ENCODE peak calls at places on chromosomes 6 and 20, in six cellular contexts. I, S, R, P, C and Y are unnamed samples.

GRCh38 chr6:21384211-21384610 is 209.3 kb upstream of the SOX4 start:
- DNase-seq in I (no peak), S (no peak), R (no peak), P (no peak), C (no peak), Y (no peak)

GRCh38 chr20:61744691-61745396 is 320.8 kb downstream of the TAF4 start:
- DNase-seq in I (peak; percentile 31), S (no peak), R (peak; percentile 57), P (no peak), C (peak; percentile 3), Y (peak; percentile 3)

GRCh38 chr6:150201285-150201684 is 58.4 kb downstream of the PPP1R14C start:
- DNase-seq in I (no peak), S (no peak), R (no peak), P (no peak), C (no peak), Y (no peak)

GRCh38 chr20:63183422-63184146 is 32.3 kb downstream of the YTHDF1 start:
- DNase-seq in I (peak; percentile 62), S (peak; percentile 26), R (no peak), P (no peak), C (peak; percentile 45), Y (peak; percentile 25)

GRCh38 chr20:25544316-25544715 is 41.0 kb downstream of the NINL start:
- DNase-seq in I (no peak), S (no peak), R (no peak), P (no peak), C (peak; percentile 26), Y (no peak)

GRCh38 chr20:63829598-63829942 is 1.5 kb downstream of the ZBTB46 start:
- DNase-seq in I (no peak), S (no peak), R (no peak), P (no peak), C (peak; percentile 42), Y (no peak)

GRCh38 chr6:91462236-91462635 is 875.4 kb upstream of the MAP3K7 start:
- DNase-seq in I (no peak), S (no peak), R (peak; percentile 48), P (no peak), C (no peak), Y (peak; percentile 12)

GRCh38 chr6:149150301-149150700 is 167.2 kb upstream of the TAB2 start:
- DNase-seq in I (no peak), S (no peak), R (no peak), P (no peak), C (no peak), Y (no peak)

GRCh38 chr6:170021579-170021978 is 269.3 kb downstream of the DLL1 start:
- DNase-seq in I (no peak), S (no peak), R (no peak), P (no peak), C (no peak), Y (no peak)

GRCh38 chr6:170020041-170020583 is 268.7 kb downstream of the ERMARD start:
- DNase-seq in I (no peak), S (no peak), R (peak; percentile 14), P (no peak), C (no peak), Y (no peak)

GRCh38 chr6:170017603-170018274 is 266.3 kb downstream of the ERMARD start:
- DNase-seq in I (no peak), S (no peak), R (no peak), P (no peak), C (no peak), Y (no peak)

GRCh38 chr6:170018422-170019258 is 267.2 kb downstream of the ERMARD start:
- DNase-seq in I (no peak), S (peak; percentile 22), R (no peak), P (no peak), C (no peak), Y (no peak)

GRCh38 chr6:170019259-170020040 is 268.0 kb downstream of the ERMARD start:
- DNase-seq in I (no peak), S (peak; percentile 27), R (no peak), P (no peak), C (peak; percentile 8), Y (no peak)
- TF ChIP-seq CTCF in I (no peak), S (no peak), R (no peak), P (no peak), C (no peak), Y (no peak)

GRCh38 chr6:168994966-168995365 is 258.7 kb downstream of the THBS2 start:
- DNase-seq in I (no peak), S (no peak), R (no peak), P (no peak), C (peak; percentile 19), Y (no peak)

GRCh38 chr6:168999392-168999791 is 254.3 kb downstream of the THBS2 start:
- DNase-seq in I (no peak), S (no peak), R (no peak), P (no peak), C (no peak), Y (no peak)

GRCh38 chr6:168996106-168996505 is 257.5 kb downstream of the THBS2 start:
- DNase-seq in I (no peak), S (peak; percentile 51), R (no peak), P (no peak), C (no peak), Y (no peak)

GRCh38 chr6:168992696-168993185 is 260.9 kb downstream of the THBS2 start:
- DNase-seq in I (no peak), S (no peak), R (no peak), P (no peak), C (no peak), Y (no peak)

DNA sequence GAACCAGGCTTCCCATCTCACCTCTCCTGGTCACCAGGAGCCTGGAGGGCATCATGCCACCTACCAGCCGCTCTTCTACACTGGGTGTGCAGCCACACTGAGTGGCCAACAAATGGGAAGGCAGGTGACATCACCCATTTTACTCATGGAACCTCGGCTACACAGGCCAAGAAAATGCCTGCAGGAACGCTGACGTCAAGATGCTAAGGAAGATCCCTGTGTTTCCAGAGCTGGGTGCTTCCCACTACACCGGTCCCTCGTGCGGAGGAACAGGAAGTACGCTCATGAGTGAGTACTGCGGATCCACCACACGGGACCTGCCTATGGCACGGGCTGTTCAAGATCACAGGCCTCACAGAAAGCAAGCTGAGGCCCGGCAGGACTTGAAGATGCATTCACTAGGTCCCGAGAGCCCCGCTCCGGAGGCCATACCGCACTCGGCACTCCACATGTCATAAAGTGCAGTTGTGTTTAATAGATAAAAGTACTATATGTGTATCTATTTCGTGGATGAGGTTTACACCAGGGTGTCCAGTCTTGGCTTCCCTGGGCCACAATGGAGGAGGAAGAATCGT is 258.0 kb downstream of the THBS2 start:
- DNase-seq in I (no peak), S (no peak), R (no peak), P (no peak), C (no peak), Y (no peak)
- H3K4me3 ChIP-seq in I (no peak overlapping the region), S (no peak overlapping the region), R (no peak overlapping the region), P (no peak overlapping the region), C (no peak overlapping the region), Y (no peak overlapping the region)

GRCh38 chr6:73732845-73733675 is 37.1 kb downstream of the CD109 start:
- DNase-seq in I (peak; percentile 51), S (no peak), R (peak; percentile 73), P (peak; percentile 50), C (peak; percentile 89), Y (peak; percentile 69)
- TF ChIP-seq CTCF in I (peak; percentile 89), S (peak; percentile 92), R (peak; percentile 93), P (peak; percentile 91), C (peak; percentile 92), Y (peak; percentile 96)

GRCh38 chr20:36542516-36543186 is 1.3 kb downstream of the MYL9 start:
- DNase-seq in I (no peak), S (no peak), R (no peak), P (no peak), C (no peak), Y (no peak)

GRCh38 chr20:36543187-36544133 is 2.1 kb downstream of the MYL9 start:
- DNase-seq in I (no peak), S (peak; percentile 84), R (peak; percentile 68), P (peak; percentile 88), C (peak; percentile 92), Y (peak; percentile 77)

GRCh38 chr20:36540551-36541211 is 638 bp upstream of the MYL9 start:
- DNase-seq in I (peak; percentile 56), S (peak; percentile 76), R (no peak), P (peak; percentile 32), C (no peak), Y (no peak)

GRCh38 chr20:36542019-36542488 is 735 bp downstream of the MYL9 start:
- DNase-seq in I (no peak), S (no peak), R (no peak), P (peak; percentile 54), C (peak; percentile 85), Y (peak; percentile 56)

DNA sequence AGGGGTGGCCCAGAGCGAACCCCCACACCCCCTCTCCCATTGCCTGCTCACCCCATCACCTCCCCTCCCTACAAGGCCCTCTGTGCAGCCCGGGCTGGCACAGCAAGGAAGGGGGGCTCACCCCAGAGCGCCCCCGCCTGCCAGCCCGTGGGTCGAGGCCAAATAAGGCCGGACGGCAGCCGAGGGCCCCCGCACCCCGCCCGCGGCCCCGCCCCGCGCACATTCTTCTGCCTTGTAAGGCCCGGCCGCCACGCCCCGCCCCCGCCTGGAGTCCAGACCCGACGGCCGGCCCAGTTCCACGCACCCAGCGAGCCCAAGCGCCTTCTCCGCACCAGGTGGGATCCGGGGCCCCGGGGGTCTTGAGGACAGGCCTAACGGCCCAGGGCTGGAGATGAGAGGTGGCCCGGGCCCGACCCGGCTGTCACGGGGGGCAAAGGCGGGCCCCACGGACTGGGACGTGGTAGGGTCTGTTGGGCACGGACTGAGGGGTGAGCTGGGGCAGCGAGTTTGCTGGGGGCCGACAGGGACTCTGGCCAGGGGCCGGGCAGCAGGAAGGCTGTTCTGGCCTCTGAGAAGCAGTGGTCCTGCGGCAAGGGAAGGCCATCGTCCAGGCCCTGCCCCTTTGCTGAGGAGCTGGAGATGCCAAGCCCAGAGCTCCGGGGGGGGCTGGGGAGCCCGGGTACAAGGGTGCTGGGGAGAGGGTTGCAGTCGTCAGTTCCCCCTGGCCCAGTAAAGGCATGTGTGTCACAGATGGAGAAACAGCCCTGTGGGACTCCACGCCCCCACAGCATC is at the start of gene MYL9:
- DNase-seq in I (peak; percentile 95), S (peak; percentile 99), R (peak; percentile 73), P (peak; percentile 94), C (peak; percentile 94), Y (peak; percentile 73)
- H3K4me3 ChIP-seq in I (peak within 1 kb of the TSS; percentile 65), S (peak within 1 kb of the TSS; percentile 59), R (peak within 1 kb of the TSS; percentile 82), P (peak within 1 kb of the TSS; percentile 97), C (peak within 1 kb of the TSS; percentile 100), Y (peak within 1 kb of the TSS; percentile 92)